ENCODE peak calls at places on chromosomes 7 and 10, in seven cellular contexts. X is PC-3, U is colonic mucosa, C is gastrocnemius medialis, F is hepatocyte, Y is body of pancreas, E is A549. D is an unnamed sample.

GRCh38 chr10:24603333-24603732 is 120.4 kb downstream of the ARHGAP21 start:
- DNase-seq in X (peak; percentile 53), U (no peak), C (no peak), F (no peak), Y (no peak), E (peak; percentile 19), D (no peak)

GRCh38 chr7:96953676-96954513 is 51.5 kb upstream of the DLX6 start:
- DNase-seq in X (no peak), U (no peak), C (no peak), F (no peak), Y (no peak), E (no peak), D (peak; percentile 4)

GRCh38 chr7:105204520-105204919 is 184.2 kb downstream of the SRPK2 start:
- DNase-seq in X (no peak), U (no peak), C (no peak), F (no peak), Y (no peak), E (no peak), D (no peak)

GRCh38 chr7:99868246-99868645 is 8.6 kb downstream of the OR2AE1 start:
- DNase-seq in X (no peak), U (no peak), C (no peak), F (no peak), Y (no peak), E (no peak), D (no peak)

GRCh38 chr10:102615361-102615760 is 28.9 kb upstream of the TRIM8 start:
- DNase-seq in X (no peak), U (no peak), C (peak; percentile 50), F (no peak), Y (no peak), E (peak; percentile 20), D (no peak)

GRCh38 chr10:4770766-4771553 is 55.0 kb upstream of the AKR1E2 start:
- DNase-seq in X (peak; percentile 83), U (no peak), C (no peak), F (peak; percentile 34), Y (no peak), E (peak; percentile 85), D (no peak)

GRCh38 chr7:100544386-100544785 is 5.4 kb downstream of the AGFG2 start:
- DNase-seq in X (no peak), U (no peak), C (no peak), F (no peak), Y (no peak), E (no peak), D (no peak)

GRCh38 chr7:40758590-40758989 is 623.8 kb downstream of the SUGCT start:
- DNase-seq in X (no peak), U (no peak), C (no peak), F (no peak), Y (no peak), E (no peak), D (no peak)

GRCh38 chr7:47416454-47417121 is 165.3 kb downstream of the TNS3 start:
- DNase-seq in X (peak; percentile 22), U (no peak), C (no peak), F (no peak), Y (no peak), E (peak; percentile 29), D (no peak)

GRCh38 chr7:69108041-69108440 is 490.2 kb upstream of the AUTS2 start:
- DNase-seq in X (no peak), U (no peak), C (no peak), F (no peak), Y (no peak), E (no peak), D (no peak)

GRCh38 chr10:77431209-77431611 is 206.4 kb downstream of the KCNMA1 start:
- DNase-seq in X (peak; percentile 85), U (no peak), C (no peak), F (peak; percentile 55), Y (no peak), E (peak; percentile 7), D (peak; percentile 90)

GRCh38 chr10:43384252-43385221 is 13.1 kb downstream of the FXYD4 start:
- DNase-seq in X (peak; percentile 27), U (no peak), C (no peak), F (no peak), Y (no peak), E (peak; percentile 21), D (no peak)

GRCh38 chr10:45354261-45354660 is 19.8 kb upstream of the ALOX5 start:
- DNase-seq in X (no peak), U (peak; percentile 34), C (peak; percentile 48), F (no peak), Y (peak; percentile 68), E (no peak), D (no peak)

GRCh38 chr7:46775776-46776175 is 806.1 kb downstream of the TNS3 start:
- DNase-seq in X (peak; percentile 7), U (no peak), C (no peak), F (no peak), Y (no peak), E (no peak), D (no peak)

GRCh38 chr10:75202321-75203096 is 8.1 kb upstream of the VDAC2 start:
- DNase-seq in X (peak; percentile 86), U (peak; percentile 66), C (peak; percentile 35), F (peak; percentile 32), Y (no peak), E (peak; percentile 81), D (no peak)

GRCh38 chr7:98293265-98293664 is 11.8 kb downstream of the BRI3 start:
- DNase-seq in X (no peak), U (no peak), C (no peak), F (no peak), Y (no peak), E (no peak), D (no peak)

GRCh38 chr7:98295467-98296220 is 14.2 kb downstream of the BRI3 start:
- DNase-seq in X (no peak), U (no peak), C (no peak), F (no peak), Y (no peak), E (no peak), D (no peak)

GRCh38 chr7:98293746-98294145 is 12.3 kb downstream of the BRI3 start:
- DNase-seq in X (no peak), U (no peak), C (no peak), F (peak; percentile 8), Y (no peak), E (no peak), D (no peak)

GRCh38 chr7:98294798-98295382 is 13.4 kb downstream of the BRI3 start:
- DNase-seq in X (peak; percentile 73), U (peak; percentile 71), C (peak; percentile 43), F (peak; percentile 84), Y (peak; percentile 80), E (peak; percentile 75), D (peak; percentile 88)

GRCh38 chr7:98294326-98294725 is 12.8 kb downstream of the BRI3 start:
- DNase-seq in X (no peak), U (no peak), C (peak; percentile 53), F (no peak), Y (no peak), E (no peak), D (no peak)
- H3K4me1 ChIP-seq in X (no peaks in the 10 kb centered on the region), U (no peaks in the 10 kb centered on the region), C (peaks cover 6% of the 10 kb centered on the region), F (peaks cover 3% of the 10 kb centered on the region), Y (peaks cover 23% of the 10 kb centered on the region), E (peaks cover 13% of the 10 kb centered on the region), D (peaks cover 9% of the 10 kb centered on the region)

GRCh38 chr7:76173566-76174205 is 28.0 kb upstream of the SRRM3 start:
- DNase-seq in X (no peak), U (no peak), C (no peak), F (no peak), Y (no peak), E (no peak), D (no peak)
- H3K4me3 ChIP-seq in X (no peak overlapping the region), U (no peak overlapping the region), C (no peak overlapping the region), F (no peak overlapping the region), Y (no peak overlapping the region), E (no peak overlapping the region), D (no peak overlapping the region)

GRCh38 chr7:103796296-103796962 is 193.0 kb downstream of the RELN start:
- DNase-seq in X (no peak), U (no peak), C (no peak), F (no peak), Y (no peak), E (no peak), D (no peak)

GRCh38 chr7:103794424-103794823 is 195.0 kb downstream of the RELN start:
- DNase-seq in X (no peak), U (no peak), C (no peak), F (no peak), Y (no peak), E (no peak), D (no peak)

GRCh38 chr7:103793614-103794013 is 195.8 kb downstream of the RELN start:
- DNase-seq in X (no peak), U (no peak), C (no peak), F (no peak), Y (no peak), E (no peak), D (no peak)

GRCh38 chr7:103795787-103796186 is 193.7 kb downstream of the RELN start:
- DNase-seq in X (peak; percentile 56), U (no peak), C (no peak), F (no peak), Y (no peak), E (no peak), D (no peak)

DNA sequence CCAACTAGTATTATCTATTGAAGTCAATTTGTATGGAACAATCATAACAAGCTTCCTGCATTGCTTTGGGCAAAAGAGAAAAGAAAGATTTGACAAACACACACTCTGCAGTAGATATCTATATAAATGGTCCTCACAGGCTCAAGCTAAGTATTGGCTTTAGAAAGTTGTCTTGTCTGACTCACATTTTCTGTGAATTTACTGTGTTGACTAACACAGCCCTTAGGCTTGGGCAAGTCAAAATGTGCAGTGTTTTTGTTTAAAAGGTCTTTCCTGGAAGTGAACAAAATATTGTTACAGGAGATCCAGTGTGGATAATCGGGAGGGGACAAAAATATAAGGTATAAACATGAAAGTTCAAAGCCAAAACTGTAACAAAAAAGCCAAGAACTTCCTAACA is 194.3 kb downstream of the RELN start:
- DNase-seq in X (peak; percentile 64), U (no peak), C (no peak), F (no peak), Y (no peak), E (no peak), D (no peak)
- TF ChIP-seq CTCF in X (no peak), U (no peak), C (no peak), F (no peak), Y (no peak), E (no peak), D (no peak)

DNA sequence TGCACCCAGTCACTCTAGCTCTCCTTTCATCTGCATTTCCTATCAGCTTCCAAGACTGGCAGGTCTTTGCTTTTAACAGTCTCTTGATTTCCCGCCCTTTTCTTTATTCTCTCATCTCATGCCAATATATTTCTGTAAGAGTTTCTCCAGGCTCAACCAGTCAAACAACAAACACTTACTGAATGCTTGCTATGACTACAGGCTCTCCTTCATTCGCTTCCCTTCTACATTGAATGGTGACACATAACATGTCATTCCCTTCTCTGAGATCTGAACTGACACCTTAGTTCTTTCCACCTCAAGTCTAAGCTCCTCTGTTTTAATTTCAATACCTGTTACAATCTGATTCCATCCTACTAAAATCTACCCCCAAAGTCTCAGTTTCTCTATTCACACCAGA is 80.8 kb upstream of the FZD1 start:
- DNase-seq in X (peak; percentile 2), U (no peak), C (no peak), F (no peak), Y (no peak), E (no peak), D (no peak)
- H3K4me1 ChIP-seq in X (no peaks in the 10 kb centered on the region), U (no peaks in the 10 kb centered on the region), C (no peaks in the 10 kb centered on the region), F (no peaks in the 10 kb centered on the region), Y (no peaks in the 10 kb centered on the region), E (no peaks in the 10 kb centered on the region), D (no peaks in the 10 kb centered on the region)